ENCODE peak calls at places on chromosomes 1 and 21, in nine cellular contexts. One of them, this sample, is unnamed. For H4K20me1, the result is how much of the 10 kb centered on the place peaks cover.

GRCh38 chr1:212610575-212610967 is 2.0 kb downstream of the ATF3 start:
- DNase-seq in neural progenitor cell: no peak
- DNase-seq in SK-N-SH: no peak
- DNase-seq in MM.1S: no peak
- DNase-seq in GM23248: no peak
- DNase-seq in GM23338: no peak
- DNase-seq in PC-3: no peak
- DNase-seq in HCT116: no peak
- DNase-seq in hepatocyte: no peak
- DNase-seq in this sample: no peak

GRCh38 chr1:225739542-225740107 is 38.0 kb upstream of the SRP9 start:
- DNase-seq in neural progenitor cell: no peak
- DNase-seq in MM.1S: no peak
- DNase-seq in GM23338: no peak
- DNase-seq in hepatocyte: no peak
- DNase-seq in GM23248: no peak
- DNase-seq in PC-3: no peak
- DNase-seq in HCT116: no peak
- DNase-seq in SK-N-SH: no peak
- DNase-seq in this sample: no peak

GRCh38 chr1:62746086-62746808 is 37.7 kb upstream of the ATG4C start:
- DNase-seq in hepatocyte: peak
- DNase-seq in GM23248: peak
- DNase-seq in GM23338: peak
- DNase-seq in HCT116: peak
- DNase-seq in MM.1S: peak
- DNase-seq in PC-3: peak
- DNase-seq in neural progenitor cell: peak
- DNase-seq in SK-N-SH: peak
- DNase-seq in this sample: peak

GRCh38 chr1:42142894-42143675 is 10.1 kb upstream of the GUCA2B start:
- DNase-seq in PC-3: no peak
- DNase-seq in neural progenitor cell: no peak
- DNase-seq in SK-N-SH: no peak
- DNase-seq in GM23248: no peak
- DNase-seq in hepatocyte: no peak
- DNase-seq in HCT116: no peak
- DNase-seq in GM23338: no peak
- DNase-seq in MM.1S: peak
- DNase-seq in this sample: no peak

GRCh38 chr21:33540711-33541104 is 1.2 kb downstream of the GART start:
- DNase-seq in PC-3: no peak
- DNase-seq in HCT116: no peak
- DNase-seq in neural progenitor cell: no peak
- DNase-seq in SK-N-SH: no peak
- DNase-seq in MM.1S: peak
- DNase-seq in GM23338: peak
- DNase-seq in GM23248: no peak
- DNase-seq in hepatocyte: peak
- DNase-seq in this sample: peak

GRCh38 chr1:2972011-2972878 is 49.0 kb upstream of the ACTRT2 start:
- DNase-seq in HCT116: no peak
- DNase-seq in MM.1S: no peak
- DNase-seq in SK-N-SH: no peak
- DNase-seq in GM23248: no peak
- DNase-seq in hepatocyte: no peak
- DNase-seq in neural progenitor cell: no peak
- DNase-seq in GM23338: no peak
- DNase-seq in PC-3: no peak
- DNase-seq in this sample: no peak

GRCh38 chr1:239719642-239720258 is 333.4 kb downstream of the CHRM3 start:
- DNase-seq in SK-N-SH: no peak
- DNase-seq in PC-3: no peak
- DNase-seq in hepatocyte: no peak
- DNase-seq in HCT116: no peak
- DNase-seq in MM.1S: peak
- DNase-seq in GM23248: no peak
- DNase-seq in neural progenitor cell: no peak
- DNase-seq in GM23338: no peak
- DNase-seq in this sample: no peak

GRCh38 chr1:17564458-17565393 is 25.2 kb downstream of the ARHGEF10L start:
- DNase-seq in HCT116: no peak
- DNase-seq in hepatocyte: no peak
- DNase-seq in MM.1S: no peak
- DNase-seq in GM23338: no peak
- DNase-seq in GM23248: no peak
- DNase-seq in SK-N-SH: no peak
- DNase-seq in PC-3: no peak
- DNase-seq in neural progenitor cell: peak
- DNase-seq in this sample: no peak

GRCh38 chr1:225882699-225883615 is 777 bp upstream of the TMEM63A start:
- DNase-seq in neural progenitor cell: peak
- DNase-seq in PC-3: peak
- DNase-seq in SK-N-SH: peak
- DNase-seq in HCT116: no peak
- DNase-seq in hepatocyte: peak
- DNase-seq in MM.1S: peak
- DNase-seq in GM23338: peak
- DNase-seq in GM23248: peak
- DNase-seq in this sample: no peak

GRCh38 chr1:111804736-111805135 is 49.0 kb downstream of the DDX20 start:
- DNase-seq in PC-3: no peak
- DNase-seq in MM.1S: no peak
- DNase-seq in hepatocyte: no peak
- DNase-seq in neural progenitor cell: no peak
- DNase-seq in SK-N-SH: peak
- DNase-seq in GM23338: peak
- DNase-seq in HCT116: no peak
- DNase-seq in GM23248: no peak
- DNase-seq in this sample: no peak

GRCh38 chr1:59707216-59707615 is 107.5 kb upstream of the HOOK1 start:
- DNase-seq in GM23338: no peak
- DNase-seq in HCT116: peak
- DNase-seq in GM23248: peak
- DNase-seq in neural progenitor cell: no peak
- DNase-seq in MM.1S: no peak
- DNase-seq in hepatocyte: peak
- DNase-seq in PC-3: peak
- DNase-seq in SK-N-SH: no peak
- DNase-seq in this sample: no peak

GRCh38 chr21:20207335-20207734 is 790.9 kb upstream of the NCAM2 start:
- DNase-seq in neural progenitor cell: no peak
- DNase-seq in PC-3: no peak
- DNase-seq in GM23248: no peak
- DNase-seq in GM23338: no peak
- DNase-seq in HCT116: no peak
- DNase-seq in MM.1S: no peak
- DNase-seq in SK-N-SH: no peak
- DNase-seq in hepatocyte: no peak
- DNase-seq in this sample: no peak

GRCh38 chr1:201713093-201713810 is 115.7 kb upstream of the IPO9 start:
- DNase-seq in hepatocyte: peak
- DNase-seq in PC-3: peak
- DNase-seq in HCT116: peak
- DNase-seq in MM.1S: no peak
- DNase-seq in neural progenitor cell: no peak
- DNase-seq in SK-N-SH: no peak
- DNase-seq in GM23338: no peak
- DNase-seq in GM23248: peak
- DNase-seq in this sample: no peak

GRCh38 chr1:70403759-70404158 is 7.3 kb upstream of the CTH start:
- DNase-seq in hepatocyte: no peak
- DNase-seq in MM.1S: no peak
- DNase-seq in GM23248: no peak
- DNase-seq in neural progenitor cell: no peak
- DNase-seq in SK-N-SH: no peak
- DNase-seq in GM23338: peak
- DNase-seq in HCT116: no peak
- DNase-seq in PC-3: no peak
- DNase-seq in this sample: no peak

GRCh38 chr1:85577421-85578320 is 2.9 kb upstream of the CCN1 start:
- DNase-seq in PC-3: no peak
- DNase-seq in MM.1S: no peak
- DNase-seq in neural progenitor cell: peak
- DNase-seq in GM23338: peak
- DNase-seq in GM23248: peak
- DNase-seq in SK-N-SH: peak
- DNase-seq in HCT116: no peak
- DNase-seq in hepatocyte: peak
- DNase-seq in this sample: no peak

GRCh38 chr1:246477634-246478033 is 29.4 kb downstream of the SMYD3 start:
- DNase-seq in neural progenitor cell: no peak
- DNase-seq in PC-3: no peak
- DNase-seq in SK-N-SH: no peak
- DNase-seq in GM23248: no peak
- DNase-seq in GM23338: no peak
- DNase-seq in HCT116: no peak
- DNase-seq in hepatocyte: no peak
- DNase-seq in MM.1S: no peak
- DNase-seq in this sample: no peak

GRCh38 chr1:246479061-246479460 is 28.0 kb downstream of the SMYD3 start:
- DNase-seq in neural progenitor cell: no peak
- DNase-seq in SK-N-SH: no peak
- DNase-seq in GM23248: no peak
- DNase-seq in hepatocyte: no peak
- DNase-seq in GM23338: no peak
- DNase-seq in PC-3: no peak
- DNase-seq in MM.1S: no peak
- DNase-seq in HCT116: no peak
- DNase-seq in this sample: no peak

GRCh38 chr1:246476771-246477170 is 30.3 kb downstream of the SMYD3 start:
- DNase-seq in hepatocyte: no peak
- DNase-seq in GM23338: no peak
- DNase-seq in neural progenitor cell: no peak
- DNase-seq in SK-N-SH: no peak
- DNase-seq in MM.1S: no peak
- DNase-seq in GM23248: peak
- DNase-seq in PC-3: no peak
- DNase-seq in HCT116: no peak
- DNase-seq in this sample: no peak
- TF ChIP-seq EZH2phosphoT487 in hepatocyte: no peak
- TF ChIP-seq EZH2phosphoT487 in GM23338: no peak
- TF ChIP-seq EZH2phosphoT487 in neural progenitor cell: no peak
- TF ChIP-seq EZH2phosphoT487 in SK-N-SH: no peak
- TF ChIP-seq EZH2phosphoT487 in MM.1S: no peak
- TF ChIP-seq EZH2phosphoT487 in GM23248: no peak
- TF ChIP-seq EZH2phosphoT487 in PC-3: no peak
- TF ChIP-seq EZH2phosphoT487 in HCT116: no peak
- TF ChIP-seq EZH2phosphoT487 in this sample: no peak

GRCh38 chr1:39564941-39565340 is 11.6 kb downstream of the PABPC4 start:
- DNase-seq in neural progenitor cell: no peak
- DNase-seq in hepatocyte: no peak
- DNase-seq in GM23338: no peak
- DNase-seq in HCT116: no peak
- DNase-seq in PC-3: no peak
- DNase-seq in MM.1S: no peak
- DNase-seq in GM23248: no peak
- DNase-seq in SK-N-SH: no peak
- DNase-seq in this sample: no peak
- H4K20me1 ChIP-seq in neural progenitor cell: under half
- H4K20me1 ChIP-seq in hepatocyte: under half
- H4K20me1 ChIP-seq in GM23338: under half
- H4K20me1 ChIP-seq in HCT116: under half
- H4K20me1 ChIP-seq in PC-3: under half
- H4K20me1 ChIP-seq in MM.1S: half or more
- H4K20me1 ChIP-seq in GM23248: under half
- H4K20me1 ChIP-seq in SK-N-SH: under half
- H4K20me1 ChIP-seq in this sample: under half

GRCh38 chr1:6357243-6357929 is 36.2 kb downstream of the ACOT7 start:
- DNase-seq in GM23248: no peak
- DNase-seq in GM23338: peak
- DNase-seq in hepatocyte: peak
- DNase-seq in MM.1S: no peak
- DNase-seq in SK-N-SH: no peak
- DNase-seq in PC-3: peak
- DNase-seq in neural progenitor cell: peak
- DNase-seq in HCT116: no peak
- DNase-seq in this sample: peak
- H3K27ac ChIP-seq in GM23248: no peak
- H3K27ac ChIP-seq in GM23338: no peak
- H3K27ac ChIP-seq in hepatocyte: no peak
- H3K27ac ChIP-seq in MM.1S: no peak
- H3K27ac ChIP-seq in SK-N-SH: peak
- H3K27ac ChIP-seq in PC-3: no peak
- H3K27ac ChIP-seq in neural progenitor cell: no peak
- H3K27ac ChIP-seq in HCT116: peak
- H3K27ac ChIP-seq in this sample: no peak

GRCh38 chr21:14595449-14595848 is 49.3 kb upstream of the SAMSN1 start:
- DNase-seq in hepatocyte: no peak
- DNase-seq in HCT116: no peak
- DNase-seq in PC-3: no peak
- DNase-seq in neural progenitor cell: no peak
- DNase-seq in GM23338: no peak
- DNase-seq in MM.1S: no peak
- DNase-seq in SK-N-SH: no peak
- DNase-seq in GM23248: no peak
- DNase-seq in this sample: no peak

GRCh38 chr21:14589855-14590563 is 43.9 kb upstream of the SAMSN1 start:
- DNase-seq in GM23248: no peak
- DNase-seq in HCT116: no peak
- DNase-seq in MM.1S: peak
- DNase-seq in PC-3: no peak
- DNase-seq in GM23338: no peak
- DNase-seq in neural progenitor cell: no peak
- DNase-seq in SK-N-SH: no peak
- DNase-seq in hepatocyte: no peak
- DNase-seq in this sample: peak

GRCh38 chr21:14594967-14595366 is 48.9 kb upstream of the SAMSN1 start:
- DNase-seq in GM23338: no peak
- DNase-seq in SK-N-SH: no peak
- DNase-seq in MM.1S: no peak
- DNase-seq in HCT116: no peak
- DNase-seq in hepatocyte: no peak
- DNase-seq in neural progenitor cell: no peak
- DNase-seq in PC-3: no peak
- DNase-seq in GM23248: no peak
- DNase-seq in this sample: no peak

GRCh38 chr21:14591882-14592281 is 45.8 kb upstream of the SAMSN1 start:
- DNase-seq in hepatocyte: no peak
- DNase-seq in GM23338: no peak
- DNase-seq in MM.1S: no peak
- DNase-seq in SK-N-SH: no peak
- DNase-seq in neural progenitor cell: no peak
- DNase-seq in PC-3: peak
- DNase-seq in HCT116: no peak
- DNase-seq in GM23248: peak
- DNase-seq in this sample: no peak

DNA sequence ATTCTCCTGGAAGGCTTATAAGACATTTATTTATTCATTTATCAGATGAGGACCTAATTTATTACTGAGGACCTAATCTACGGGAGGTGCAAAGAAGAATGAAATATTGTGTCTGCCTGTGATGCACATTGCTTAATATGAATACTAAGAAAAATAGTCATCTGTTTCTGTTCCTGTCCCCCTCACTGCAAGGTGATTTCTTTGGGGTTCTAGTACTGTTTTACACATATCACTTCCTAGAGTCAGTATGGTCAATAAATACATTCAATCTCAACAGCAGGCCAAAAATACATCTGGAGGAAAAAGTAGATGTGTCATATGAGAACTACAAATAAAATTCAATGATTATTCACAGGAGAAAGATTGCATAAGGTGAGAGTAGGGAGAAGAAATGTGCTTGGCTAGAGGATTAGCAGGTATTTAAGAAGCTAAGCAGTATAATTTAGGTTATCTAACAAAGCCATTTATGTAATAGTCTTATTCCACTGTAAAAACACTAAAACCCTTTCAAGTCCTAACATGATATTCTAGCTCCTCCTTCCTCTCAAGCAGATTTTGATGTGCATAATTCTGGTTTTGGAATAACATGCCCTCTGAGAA is 45.3 kb upstream of the SAMSN1 start:
- DNase-seq in PC-3: no peak
- DNase-seq in MM.1S: no peak
- DNase-seq in hepatocyte: no peak
- DNase-seq in neural progenitor cell: no peak
- DNase-seq in GM23338: no peak
- DNase-seq in HCT116: no peak
- DNase-seq in SK-N-SH: no peak
- DNase-seq in GM23248: no peak
- DNase-seq in this sample: no peak
- TF ChIP-seq EZH2phosphoT487 in PC-3: no peak
- TF ChIP-seq EZH2phosphoT487 in MM.1S: no peak
- TF ChIP-seq EZH2phosphoT487 in hepatocyte: no peak
- TF ChIP-seq EZH2phosphoT487 in neural progenitor cell: no peak
- TF ChIP-seq EZH2phosphoT487 in GM23338: no peak
- TF ChIP-seq EZH2phosphoT487 in HCT116: no peak
- TF ChIP-seq EZH2phosphoT487 in SK-N-SH: no peak
- TF ChIP-seq EZH2phosphoT487 in GM23248: no peak
- TF ChIP-seq EZH2phosphoT487 in this sample: no peak